ENCODE peak calls at places on chromosomes 2 and 18, in five cellular contexts. A is AG10803, E is astrocyte of the cerebellum, X is PC-3, K is AG09309. N is an unnamed sample.

GRCh38 chr18:36697905-36698304 is 130.9 kb downstream of the TPGS2 start:
- DNase-seq in X (peak; percentile 73), K (peak; percentile 78), A (peak; percentile 94), E (peak; percentile 93), N (peak; percentile 80)

GRCh38 chr2:165793161-165793778 is 777 bp downstream of the GALNT3 start:
- DNase-seq in X (peak; percentile 95), K (no peak), A (no peak), E (no peak), N (no peak)

GRCh38 chr2:202135111-202135874 is 62.2 kb downstream of the KIAA2012 start:
- DNase-seq in K (peak; percentile 98), A (peak; percentile 100), E (peak; percentile 100), X (peak; percentile 37), N (peak; percentile 66)

GRCh38 chr18:57107141-57107832 is 39.6 kb upstream of the BOD1L2 start:
- DNase-seq in A (peak; percentile 16), E (peak; percentile 11), X (peak; percentile 65), K (no peak), N (no peak)

GRCh38 chr2:109663721-109664120 is 49.6 kb downstream of the SOWAHC start:
- DNase-seq in E (peak; percentile 54), A (peak; percentile 89), X (peak; percentile 46), K (peak; percentile 51), N (no peak)

GRCh38 chr2:119407430-119408220 is 24.0 kb upstream of the TMEM37 start:
- DNase-seq in E (peak; percentile 45), A (peak; percentile 60), K (no peak), X (peak; percentile 71), N (no peak)

GRCh38 chr2:109129921-109130725 is 1.1 kb downstream of the SH3RF3 start:
- DNase-seq in E (no peak), K (no peak), A (peak; percentile 49), X (peak; percentile 15), N (no peak)

GRCh38 chr18:9870431-9871023 is 15.2 kb upstream of the TXNDC2 start:
- DNase-seq in X (no peak), K (no peak), E (no peak), A (no peak), N (no peak)

GRCh38 chr2:40415391-40415790 is 36.5 kb downstream of the SLC8A1 start:
- DNase-seq in X (peak; percentile 36), K (no peak), A (no peak), E (no peak), N (no peak)

GRCh38 chr2:161208527-161209139 is 48.4 kb downstream of the TANK start:
- DNase-seq in E (peak; percentile 27), A (peak; percentile 71), K (peak; percentile 29), X (peak; percentile 87), N (peak; percentile 43)

GRCh38 chr2:18824317-18824716 is 234.9 kb upstream of the NT5C1B start:
- DNase-seq in X (no peak), A (no peak), K (no peak), E (no peak), N (no peak)

GRCh38 chr2:146323564-146323963 is 1521.3 kb upstream of the ACVR2A start:
- DNase-seq in A (peak; percentile 12), K (no peak), E (peak; percentile 80), X (no peak), N (no peak)

GRCh38 chr2:59236723-59237122 is 995.6 kb upstream of the FANCL start:
- DNase-seq in X (peak; percentile 3), K (peak; percentile 1), E (no peak), A (peak; percentile 58), N (no peak)

GRCh38 chr2:215826376-215826775 is 187.0 kb downstream of the MREG start:
- DNase-seq in K (no peak), E (no peak), A (no peak), X (no peak), N (no peak)

GRCh38 chr2:45688479-45689298 is 37.2 kb downstream of the PRKCE start:
- DNase-seq in K (peak; percentile 18), E (peak; percentile 22), A (peak; percentile 75), X (no peak), N (no peak)

GRCh38 chr2:218878941-218879761 is 1.5 kb upstream of the WNT10A start:
- DNase-seq in A (no peak), K (no peak), E (no peak), X (no peak), N (no peak)

GRCh38 chr2:47269316-47270232 is 114.5 kb upstream of the STPG4 start:
- DNase-seq in K (peak; percentile 95), A (peak; percentile 99), E (peak; percentile 51), X (peak; percentile 99), N (peak; percentile 92)

DNA sequence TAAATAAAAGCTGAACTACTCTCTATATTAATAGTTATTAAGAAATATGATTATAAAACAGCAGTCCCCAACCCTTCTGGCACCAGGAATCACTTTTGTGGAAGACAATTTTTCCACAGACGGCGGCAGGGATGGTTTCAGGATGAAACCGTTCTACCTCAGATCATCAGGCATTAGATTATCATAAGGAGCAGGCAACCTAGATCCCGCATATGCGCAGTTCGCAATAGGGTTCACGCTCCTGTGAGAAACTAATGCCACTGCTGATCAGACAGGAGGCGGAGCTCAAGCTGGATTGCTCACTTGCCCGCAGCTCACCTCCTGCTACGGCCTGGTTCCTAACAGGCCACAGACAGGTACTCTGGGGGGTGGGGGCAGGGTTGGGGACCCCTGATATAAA is 19.3 kb upstream of the DSG2 start:
- DNase-seq in X (no peak), A (no peak), E (no peak), K (no peak), N (no peak)
- TF ChIP-seq CTCF in X (no peak), A (no peak), E (no peak), K (no peak), N (no peak)

GRCh38 chr2:203238711-203239526 is at the start of gene CYP20A1:
- DNase-seq in X (peak; percentile 96), E (peak; percentile 89), K (peak; percentile 79), A (peak; percentile 96), N (peak; percentile 38)

GRCh38 chr2:203242518-203242917 is 3.7 kb downstream of the CYP20A1 start:
- DNase-seq in X (no peak), A (no peak), K (no peak), E (no peak), N (no peak)

GRCh38 chr2:203240491-203240890 is 1.7 kb downstream of the CYP20A1 start:
- DNase-seq in A (no peak), X (no peak), E (no peak), K (no peak), N (no peak)

GRCh38 chr2:203238329-203238710 is 498 bp upstream of the CYP20A1 start:
- DNase-seq in K (no peak), A (no peak), X (no peak), E (no peak), N (no peak)

DNA sequence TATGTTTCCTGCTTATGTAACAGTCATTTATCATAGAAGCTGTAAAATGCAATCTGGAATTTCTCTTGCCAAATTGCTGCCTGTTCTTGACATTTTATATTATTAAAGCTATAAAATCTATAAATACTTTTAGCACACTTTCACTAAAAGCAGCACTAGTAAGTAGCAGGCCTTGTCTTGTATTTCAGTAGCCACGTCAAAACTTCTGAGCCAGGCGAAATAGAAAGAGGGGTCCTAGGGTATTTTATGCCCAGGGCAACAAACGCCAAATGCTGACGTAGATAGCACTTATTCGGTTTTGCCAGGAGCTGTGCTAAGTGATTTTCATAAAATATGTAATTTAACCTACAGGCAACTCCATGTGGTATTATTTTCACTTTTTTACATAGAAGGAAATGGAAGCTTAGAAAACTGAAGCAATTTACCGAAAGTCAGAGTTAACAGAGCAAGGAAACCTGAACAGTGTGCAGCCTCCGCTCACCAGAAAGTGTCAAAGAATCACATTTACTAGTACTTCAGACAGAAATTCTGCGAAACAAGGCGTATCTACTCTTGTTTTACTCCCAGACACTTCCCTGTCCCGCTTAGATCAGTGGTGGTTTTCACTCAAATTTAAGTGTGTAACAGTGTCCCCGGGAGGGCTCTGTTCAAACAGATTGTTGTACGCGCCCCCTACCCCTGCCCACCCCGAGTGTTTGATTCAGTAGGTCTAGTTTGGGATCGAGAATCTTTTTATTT is 1.1 kb upstream of the CYP20A1 start:
- DNase-seq in A (no peak), E (no peak), X (no peak), K (no peak), N (no peak)
- H3K4me3 ChIP-seq in A (peak overlapping the region; percentile 75), E (peak overlapping the region; percentile 73), X (peak overlapping the region; percentile 95), K (no peak overlapping the region), N (peak overlapping the region; percentile 89)

GRCh38 chr2:98233941-98234340 is 112.3 kb upstream of the CNGA3 start:
- DNase-seq in A (no peak), E (no peak), K (no peak), X (no peak), N (no peak)
- TF ChIP-seq CTCF in A (no peak), E (no peak), K (no peak), X (no peak), N (no peak)

GRCh38 chr2:6353669-6354068 is 512.0 kb downstream of the CMPK2 start:
- DNase-seq in K (no peak), X (no peak), E (peak; percentile 22), A (no peak), N (no peak)
- H3K4me3 ChIP-seq in K (no peak overlapping the region), X (no peak overlapping the region), E (no peak overlapping the region), A (no peak overlapping the region), N (no peak overlapping the region)

GRCh38 chr2:67689651-67690050 is 292.5 kb downstream of the ETAA1 start:
- DNase-seq in X (no peak), K (no peak), A (no peak), E (no peak), N (no peak)

GRCh38 chr2:67686254-67686653 is 289.1 kb downstream of the ETAA1 start:
- DNase-seq in K (no peak), A (no peak), X (no peak), E (no peak), N (no peak)

GRCh38 chr2:67689186-67689585 is 292.1 kb downstream of the ETAA1 start:
- DNase-seq in K (no peak), A (no peak), E (no peak), X (no peak), N (no peak)

DNA sequence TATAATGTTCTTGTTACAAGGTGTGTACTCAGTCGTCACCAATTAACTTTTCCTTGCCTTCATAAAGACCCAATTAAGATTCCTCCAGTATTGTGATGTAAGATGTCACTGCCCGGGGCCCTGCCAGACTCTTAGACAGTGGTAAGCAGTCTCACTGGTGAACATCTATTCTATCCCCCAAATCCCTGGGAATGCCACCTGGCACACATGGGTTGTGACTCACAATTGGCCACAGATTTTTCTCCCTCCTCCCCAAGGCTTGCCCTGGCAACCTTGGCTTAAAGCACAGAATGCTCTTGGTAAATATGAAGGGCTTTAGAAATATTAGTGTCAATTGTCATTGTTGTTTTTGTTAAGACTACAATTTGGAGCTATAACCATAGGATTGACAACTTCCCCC is 287.9 kb downstream of the ETAA1 start:
- DNase-seq in E (no peak), K (no peak), A (no peak), X (peak; percentile 32), N (no peak)
- TF ChIP-seq CTCF in E (no peak), K (no peak), A (no peak), X (no peak), N (no peak)

GRCh38 chr2:176097820-176098365 is 1.7 kb upstream of the HOXD12 start:
- DNase-seq in X (no peak), E (no peak), K (no peak), A (no peak), N (no peak)
- H3K4me3 ChIP-seq in X (peak overlapping the region; percentile 88), E (no peak overlapping the region), K (peak overlapping the region; percentile 73), A (no peak overlapping the region), N (no peak overlapping the region)

N was measured in epithelial cell of proximal tubule.